ENCODE peak calls at places on chromosome X, in five cellular contexts. O is tibial artery, D is PC-3, E is upper lobe of left lung, P is IMR-90. U is an unnamed sample.

GRCh38 chrX:134249231-134249630 is 12.2 kb downstream of the CCDC160 start:
- DNase-seq in O (no peak), D (no peak), E (no peak), P (no peak), U (no peak)

GRCh38 chrX:123920065-123920785 is 41.3 kb upstream of the STAG2 start:
- DNase-seq in O (no peak), D (peak), E (no peak), P (peak), U (no peak)

GRCh38 chrX:153874366-153875125 is 11.4 kb downstream of the L1CAM start:
- DNase-seq in O (no peak), D (no peak), E (no peak), P (no peak), U (no peak)

GRCh38 chrX:46260502-46260901 is 284.7 kb downstream of the ZNF674 start:
- DNase-seq in O (no peak), D (peak), E (no peak), P (no peak), U (no peak)

GRCh38 chrX:110173192-110174175 is 144.4 kb downstream of the AMMECR1 start:
- DNase-seq in O (no peak), D (peak), E (no peak), P (peak), U (no peak)

GRCh38 chrX:155747520-155747919 is 133.6 kb upstream of the VAMP7 start:
- DNase-seq in O (no peak), D (peak), E (peak), P (no peak), U (no peak)

GRCh38 chrX:113947548-113947947 is 636.3 kb upstream of the HTR2C start:
- DNase-seq in O (no peak), D (no peak), E (no peak), P (no peak), U (no peak)

GRCh38 chrX:74449322-74449936 is 28.1 kb downstream of the SLC16A2 start:
- DNase-seq in O (no peak), D (peak), E (no peak), P (peak), U (no peak)

GRCh38 chrX:16778993-16779392 is 7.3 kb upstream of the TXLNG start:
- DNase-seq in O (no peak), D (no peak), E (no peak), P (no peak), U (no peak)

GRCh38 chrX:83008415-83008814 is 499.7 kb upstream of the POU3F4 start:
- DNase-seq in O (no peak), D (peak), E (no peak), P (no peak), U (no peak)

GRCh38 chrX:147573266-147573665 is 338.5 kb upstream of the FMR1 start:
- DNase-seq in O (no peak), D (no peak), E (no peak), P (no peak), U (no peak)

GRCh38 chrX:1581132-1581531 is 10.3 kb upstream of the AKAP17A start:
- DNase-seq in O (no peak), D (peak), E (peak), P (no peak), U (peak)

GRCh38 chrX:84475101-84475500 is 27.2 kb downstream of the HDX start:
- DNase-seq in O (no peak), D (no peak), E (no peak), P (no peak), U (no peak)

GRCh38 chrX:55451626-55451989 is 319 bp upstream of the MAGEH1 start:
- DNase-seq in O (no peak), D (no peak), E (no peak), P (no peak), U (no peak)

GRCh38 chrX:19798423-19798822 is 89.0 kb downstream of the SH3KBP1 start:
- DNase-seq in O (no peak), D (peak), E (no peak), P (no peak), U (no peak)

GRCh38 chrX:130014356-130014755 is 31.9 kb downstream of the BCORL1 start:
- DNase-seq in O (no peak), D (no peak), E (no peak), P (no peak), U (no peak)

GRCh38 chrX:132883358-132883908 is 75.0 kb downstream of the HS6ST2 start:
- DNase-seq in O (no peak), D (no peak), E (no peak), P (no peak), U (no peak)

GRCh38 chrX:21721175-21721574 is 36.7 kb downstream of the SMPX start:
- DNase-seq in O (no peak), D (no peak), E (no peak), P (peak), U (no peak)

GRCh38 chrX:74835566-74835965 is 89.7 kb downstream of the NEXMIF start:
- DNase-seq in O (no peak), D (no peak), E (no peak), P (no peak), U (no peak)

GRCh38 chrX:109134777-109135176 is 347.1 kb downstream of the GUCY2F start:
- DNase-seq in O (no peak), D (no peak), E (no peak), P (no peak), U (no peak)

GRCh38 chrX:23742693-23743622 is at the start of gene ACOT9:
- DNase-seq in O (peak), D (peak), E (peak), P (peak), U (peak)

GRCh38 chrX:68724531-68725020 is 77.1 kb downstream of the STARD8 start:
- DNase-seq in O (no peak), D (no peak), E (no peak), P (no peak), U (no peak)

GRCh38 chrX:112614640-112615039 is 65.1 kb downstream of the LHFPL1 start:
- DNase-seq in O (no peak), D (no peak), E (no peak), P (peak), U (no peak)

GRCh38 chrX:6132970-6133369 is 95.7 kb downstream of the NLGN4X start:
- DNase-seq in O (no peak), D (no peak), E (no peak), P (no peak), U (no peak)

GRCh38 chrX:151386838-151387459 is 10.1 kb upstream of the VMA21 start:
- DNase-seq in O (no peak), D (no peak), E (no peak), P (peak), U (no peak)

GRCh38 chrX:40087574-40088298 is 10.0 kb downstream of the BCOR start:
- DNase-seq in O (no peak), D (no peak), E (no peak), P (peak), U (no peak)

GRCh38 chrX:123215397-123216089 is 31.5 kb downstream of the GRIA3 start:
- DNase-seq in O (no peak), D (no peak), E (no peak), P (no peak), U (no peak)

GRCh38 chrX:108199691-108200090 is 108.1 kb downstream of the ATG4A start:
- DNase-seq in O (no peak), D (peak), E (peak), P (peak), U (no peak)

GRCh38 chrX:24153796-24154189 is 4.3 kb downstream of the ZFX start:
- DNase-seq in O (no peak), D (peak), E (no peak), P (no peak), U (no peak)

GRCh38 chrX:81390244-81390643 is 188.3 kb downstream of the SH3BGRL start:
- DNase-seq in O (no peak), D (no peak), E (no peak), P (no peak), U (no peak)

GRCh38 chrX:126658447-126658846 is 105.8 kb upstream of the DCAF12L1 start:
- DNase-seq in O (no peak), D (peak), E (no peak), P (no peak), U (no peak)

GRCh38 chrX:34559325-34559724 is 97.8 kb downstream of the TMEM47 start:
- DNase-seq in O (no peak), D (no peak), E (no peak), P (peak), U (no peak)

GRCh38 chrX:110276778-110277177 is 41.1 kb downstream of the AMMECR1 start:
- DNase-seq in O (no peak), D (no peak), E (no peak), P (no peak), U (no peak)

DNA sequence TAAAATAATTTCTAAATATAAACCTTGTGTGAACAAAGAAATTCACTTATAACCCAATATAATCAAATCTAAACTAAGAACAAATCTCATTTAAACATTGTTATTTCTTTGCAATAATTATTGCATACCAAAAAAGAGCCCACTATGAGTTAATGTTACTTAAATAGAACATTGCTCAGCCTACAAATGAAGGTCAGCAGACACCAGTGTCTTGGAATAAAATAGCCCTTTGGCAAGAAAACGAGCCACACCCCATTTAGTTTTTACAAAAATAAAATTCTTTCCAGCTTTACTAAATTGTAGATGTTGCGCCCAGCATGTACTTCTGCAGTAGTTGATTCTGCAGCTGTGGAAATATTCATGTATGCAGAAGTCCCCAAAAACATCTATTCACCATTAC is 12.2 kb downstream of the PLS3 start:
- DNase-seq in O (no peak), D (no peak), E (no peak), P (no peak), U (no peak)
- H3K27ac ChIP-seq in O (peak), D (no peak), E (no peak), P (no peak), U (no peak)

GRCh38 chrX:65034641-65035450 is 58.6 kb upstream of the ZC4H2 start:
- DNase-seq in O (peak), D (peak), E (peak), P (peak), U (peak)

GRCh38 chrX:65034292-65034640 is 58.0 kb upstream of the ZC4H2 start:
- DNase-seq in O (no peak), D (peak), E (no peak), P (no peak), U (no peak)

DNA sequence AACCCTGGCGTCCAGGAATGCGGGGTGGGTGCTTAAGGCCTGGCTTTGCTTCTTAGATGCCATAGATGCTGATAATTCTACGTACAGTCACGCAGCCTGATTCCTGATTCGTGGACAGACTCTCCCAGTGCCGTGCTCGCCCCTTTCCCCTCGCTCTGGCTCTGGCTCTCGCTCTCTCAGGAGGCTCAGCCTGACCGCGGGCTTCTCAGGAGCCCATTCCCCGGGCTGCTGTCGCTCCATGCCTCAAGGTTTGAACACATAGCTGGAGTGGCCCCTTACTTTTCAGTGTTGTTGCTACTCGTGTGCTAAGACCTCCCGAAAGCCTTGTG is 59.2 kb upstream of the ZC4H2 start:
- DNase-seq in O (peak), D (peak), E (peak), P (peak), U (no peak)
- H3K27ac ChIP-seq in O (peak), D (no peak), E (peak), P (no peak), U (peak)

GRCh38 chrX:13151806-13152510 is 107.5 kb upstream of the FAM9C start:
- DNase-seq in O (no peak), D (no peak), E (no peak), P (peak), U (no peak)
- H3K27ac ChIP-seq in O (peak), D (no peak), E (peak), P (no peak), U (peak)

DNA sequence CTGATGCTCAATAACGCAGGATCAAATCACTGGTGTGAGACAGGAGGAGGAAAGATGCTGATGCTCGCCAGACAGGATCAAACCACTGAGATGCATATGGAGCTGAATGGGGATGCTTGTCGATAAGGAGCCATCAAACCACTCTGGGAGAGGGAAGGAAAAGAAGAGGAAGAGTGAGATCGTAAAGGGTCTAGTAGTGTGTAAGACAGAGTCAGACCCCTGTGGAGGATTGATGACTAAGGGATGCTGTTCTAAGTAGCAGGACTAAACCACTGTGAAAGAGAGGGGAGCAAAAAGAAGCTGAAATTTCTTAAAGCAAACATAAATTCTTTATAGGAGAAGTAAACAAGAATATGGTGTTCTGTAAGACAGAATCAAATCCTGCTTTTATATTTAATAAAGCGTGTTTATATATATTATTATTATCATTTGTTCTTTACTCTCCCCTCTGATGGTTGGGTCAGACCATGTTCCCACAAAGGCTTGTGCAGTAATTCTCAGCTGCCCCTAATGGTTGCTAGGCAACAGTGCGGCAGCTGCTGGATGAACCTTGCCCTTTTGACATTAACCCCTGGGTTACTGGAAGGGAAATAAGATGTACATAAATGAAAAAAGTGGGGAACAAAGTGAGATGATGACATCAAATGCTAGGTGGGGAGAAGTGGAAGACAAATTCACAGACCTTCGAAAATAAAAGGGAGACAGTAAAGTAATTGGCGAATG is 432.4 kb upstream of the FGF16 start:
- DNase-seq in O (no peak), D (no peak), E (no peak), P (no peak), U (no peak)
- H3K27ac ChIP-seq in O (no peak), D (no peak), E (no peak), P (no peak), U (no peak)

GRCh38 chrX:118724775-118725174 is 2.6 kb upstream of the IL13RA1 start:
- DNase-seq in O (no peak), D (peak), E (no peak), P (peak), U (no peak)
- H3K27ac ChIP-seq in O (peak), D (peak), E (peak), P (peak), U (no peak)

GRCh38 chrX:15203694-15204093 is 66.2 kb downstream of the ASB9 start:
- DNase-seq in O (no peak), D (no peak), E (no peak), P (no peak), U (no peak)
- H3K27ac ChIP-seq in O (no peak), D (no peak), E (no peak), P (no peak), U (no peak)

GRCh38 chrX:139692506-139692849 is 15.5 kb downstream of the MCF2 start:
- DNase-seq in O (no peak), D (no peak), E (no peak), P (no peak), U (no peak)

GRCh38 chrX:139691493-139691842 is 16.5 kb downstream of the MCF2 start:
- DNase-seq in O (no peak), D (no peak), E (no peak), P (no peak), U (no peak)

GRCh38 chrX:139692908-139693307 is 15.1 kb downstream of the MCF2 start:
- DNase-seq in O (no peak), D (no peak), E (no peak), P (no peak), U (no peak)

GRCh38 chrX:139691843-139692505 is 16.0 kb downstream of the MCF2 start:
- DNase-seq in O (no peak), D (no peak), E (no peak), P (no peak), U (no peak)
- H3K27ac ChIP-seq in O (no peak), D (no peak), E (no peak), P (no peak), U (no peak)